ENCODE peak calls at places on chromosomes 13 and 19, in seven cellular contexts. S is PC-9, D is ascending aorta, V is right lobe of liver, K is esophagus muscularis mucosa, Q is iPS DF 6.9, J is OCI-LY7. L is an unnamed sample.

GRCh38 chr19:16470911-16471811 is 609 bp downstream of the EPS15L1 start:
- DNase-seq in S (peak; percentile 18), D (no peak), V (peak; percentile 62), K (no peak), Q (no peak), J (peak; percentile 51), L (no peak)

GRCh38 chr13:52738719-52739467 is 727 bp downstream of the CNMD start:
- DNase-seq in S (no peak), D (no peak), V (no peak), K (peak; percentile 84), Q (no peak), J (no peak), L (no peak)

GRCh38 chr19:14450168-14450874 is 17.2 kb downstream of the PKN1 start:
- DNase-seq in S (peak; percentile 54), D (no peak), V (no peak), K (no peak), Q (peak; percentile 91), J (peak; percentile 91), L (peak; percentile 40)

GRCh38 chr19:5436101-5436947 is 18.9 kb upstream of the ZNRF4 start:
- DNase-seq in S (no peak), D (no peak), V (no peak), K (no peak), Q (peak; percentile 67), J (no peak), L (no peak)

GRCh38 chr19:40006273-40006691 is 9.4 kb downstream of the ZNF546 start:
- DNase-seq in S (no peak), D (no peak), V (no peak), K (no peak), Q (no peak), J (no peak), L (no peak)

GRCh38 chr13:22449251-22449650 is 731.5 kb upstream of the SGCG start:
- DNase-seq in S (no peak), D (no peak), V (no peak), K (no peak), Q (no peak), J (no peak), L (no peak)

GRCh38 chr19:41688098-41688497 is at the start of gene CEACAM7:
- DNase-seq in S (no peak), D (no peak), V (peak; percentile 22), K (peak; percentile 74), Q (no peak), J (no peak), L (no peak)

GRCh38 chr19:12668346-12668745 is 1.7 kb downstream of the WDR83 start:
- DNase-seq in S (no peak), D (no peak), V (no peak), K (no peak), Q (no peak), J (no peak), L (no peak)

GRCh38 chr19:10517760-10518443 is 655 bp upstream of the S1PR5 start:
- DNase-seq in S (peak; percentile 65), D (no peak), V (no peak), K (no peak), Q (no peak), J (no peak), L (no peak)

GRCh38 chr19:3343619-3344502 is 22.5 kb upstream of the NFIC start:
- DNase-seq in S (peak; percentile 64), D (peak; percentile 95), V (peak; percentile 94), K (peak; percentile 97), Q (no peak), J (peak; percentile 24), L (no peak)

GRCh38 chr19:12789098-12789903 is 2.0 kb upstream of the JUNB start:
- DNase-seq in S (no peak), D (no peak), V (no peak), K (no peak), Q (no peak), J (no peak), L (no peak)

GRCh38 chr13:110615322-110616102 is at the start of gene NAXD:
- DNase-seq in S (peak; percentile 88), D (peak; percentile 96), V (peak; percentile 96), K (peak; percentile 97), Q (peak; percentile 71), J (peak; percentile 80), L (peak; percentile 50)

GRCh38 chr13:87128006-87128405 is 543.2 kb upstream of the SLITRK5 start:
- DNase-seq in S (no peak), D (no peak), V (no peak), K (no peak), Q (peak; percentile 52), J (no peak), L (no peak)

DNA sequence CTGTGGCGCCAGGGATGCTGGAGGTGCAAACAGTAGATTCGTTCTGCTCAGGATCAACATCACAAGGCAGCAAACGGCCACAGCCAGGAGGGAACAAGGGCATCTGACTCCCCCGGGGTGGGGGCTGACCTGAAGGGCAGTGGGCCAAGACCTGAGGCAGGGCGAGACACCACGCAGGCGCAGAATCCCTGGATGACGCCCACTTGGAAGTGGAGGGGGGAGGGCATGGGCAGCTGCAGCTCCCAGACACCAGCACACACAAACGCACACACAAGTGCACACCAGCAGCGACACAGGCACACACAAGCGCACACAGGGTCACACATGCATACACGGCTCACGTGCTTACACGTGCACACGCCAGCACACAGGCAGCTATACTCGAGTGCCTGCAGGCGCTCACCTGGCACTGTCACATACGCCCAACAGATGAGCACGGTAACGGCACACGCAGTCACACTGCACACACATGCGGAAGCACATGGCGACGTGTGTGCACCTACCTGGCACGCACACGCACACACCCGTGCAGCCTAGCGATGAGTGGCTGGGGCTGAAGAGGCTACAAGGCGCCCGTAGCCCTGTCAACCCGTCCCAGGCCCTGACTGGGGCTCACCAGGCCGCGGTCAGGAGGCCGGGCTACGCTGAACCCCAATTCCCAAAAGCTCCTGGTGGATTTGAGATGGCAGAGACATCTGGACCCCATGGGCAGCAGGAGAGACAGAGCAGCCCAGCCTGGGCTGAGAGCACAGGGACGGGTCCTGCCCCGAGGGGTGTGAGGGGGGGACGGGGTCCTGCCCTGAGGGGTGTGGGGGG is 5.5 kb downstream of the C2CD4C start:
- DNase-seq in S (no peak), D (peak; percentile 19), V (peak; percentile 46), K (no peak), Q (no peak), J (no peak), L (no peak)
- H3K27ac ChIP-seq in S (no peak overlapping the region), D (no peak overlapping the region), V (no peak overlapping the region), K (no peak overlapping the region), Q (no peak overlapping the region), J (no peak overlapping the region), L (no peak overlapping the region)

DNA sequence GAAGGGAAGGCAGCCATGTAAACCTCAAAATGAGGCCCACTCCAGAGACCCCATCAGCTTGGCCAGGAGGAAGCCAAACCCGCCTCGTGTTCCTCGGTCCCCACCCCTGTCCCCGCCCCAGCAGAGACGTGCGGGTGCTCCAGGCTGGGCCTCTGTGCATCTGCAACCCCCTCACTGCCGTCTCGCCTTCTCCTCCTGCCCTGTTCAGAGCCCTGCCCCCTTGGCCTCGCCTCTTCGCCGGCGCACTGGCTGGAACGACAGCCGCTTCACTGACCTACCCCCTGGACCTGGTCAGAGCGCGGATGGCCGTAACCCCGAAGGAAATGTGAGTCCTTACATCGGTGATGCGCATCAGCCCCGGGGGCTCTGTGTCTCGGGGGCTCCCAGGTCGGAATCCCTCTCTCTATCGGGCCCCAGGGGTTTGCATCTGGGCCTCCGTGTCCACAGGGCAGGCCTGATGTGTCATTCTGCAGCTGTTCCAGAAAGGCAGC is 32.2 kb downstream of the TMEM161A start:
- DNase-seq in S (no peak), D (no peak), V (no peak), K (no peak), Q (no peak), J (no peak), L (no peak)
- H3K4me3 ChIP-seq in S (no peak overlapping the region), D (peak overlapping the region; percentile 26), V (no peak overlapping the region), K (peak overlapping the region; percentile 34), Q (peak overlapping the region; percentile 9), J (peak overlapping the region; percentile 67), L (peak overlapping the region; percentile 88)

GRCh38 chr19:49468199-49468598 is 5.8 kb upstream of the FLT3LG start:
- DNase-seq in S (no peak), D (no peak), V (no peak), K (no peak), Q (no peak), J (no peak), L (no peak)

GRCh38 chr19:49469828-49470614 is 4.0 kb upstream of the FLT3LG start:
- DNase-seq in S (no peak), D (no peak), V (no peak), K (no peak), Q (no peak), J (peak; percentile 72), L (no peak)

GRCh38 chr19:49470615-49470978 is 3.4 kb upstream of the FLT3LG start:
- DNase-seq in S (no peak), D (no peak), V (no peak), K (no peak), Q (no peak), J (no peak), L (no peak)

GRCh38 chr19:49465371-49465770 is 8.6 kb upstream of the FLT3LG start:
- DNase-seq in S (no peak), D (no peak), V (no peak), K (no peak), Q (no peak), J (no peak), L (no peak)

DNA sequence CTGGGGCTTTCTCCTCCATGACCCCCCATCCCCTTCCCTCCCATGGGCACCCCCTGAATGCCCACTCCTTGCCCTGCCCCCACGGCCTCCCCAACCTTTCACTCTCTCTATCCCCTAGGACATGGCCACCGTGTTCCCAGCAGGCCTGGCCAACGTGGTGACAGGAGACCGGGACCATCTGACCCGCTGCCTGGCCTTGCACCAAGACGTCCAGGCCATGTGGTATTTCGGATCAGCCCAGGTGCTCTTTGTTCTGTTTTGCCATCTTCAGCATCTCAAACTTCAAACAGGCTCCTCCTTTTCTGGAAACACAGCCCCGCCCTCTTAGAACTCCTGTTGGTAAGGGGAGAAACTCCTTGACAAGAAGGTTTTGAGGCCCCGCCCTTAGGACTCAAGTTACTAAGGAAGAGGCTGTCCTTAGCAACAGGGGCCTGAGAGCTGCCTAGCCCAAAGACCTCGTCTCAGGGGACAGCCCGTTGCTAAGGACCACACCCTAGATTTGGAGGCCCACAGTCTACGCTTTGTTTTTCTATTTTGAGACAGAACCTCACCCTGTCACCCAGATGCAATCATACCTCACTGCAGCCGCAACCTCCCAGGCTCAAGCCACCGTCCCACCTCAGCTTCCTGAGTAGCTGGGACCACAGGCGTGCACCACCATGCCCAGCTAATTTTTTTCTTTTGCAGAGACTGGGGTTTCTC is 5.1 kb upstream of the FLT3LG start:
- DNase-seq in S (peak; percentile 44), D (peak; percentile 90), V (no peak), K (peak; percentile 95), Q (peak; percentile 82), J (peak; percentile 58), L (no peak)
- H3K27ac ChIP-seq in S (no peak overlapping the region), D (peak overlapping the region; percentile 52), V (no peak overlapping the region), K (peak overlapping the region; percentile 77), Q (no peak overlapping the region), J (no peak overlapping the region), L (no peak overlapping the region)

GRCh38 chr13:63882052-63882451 is 2466.4 kb upstream of the PCDH20 start:
- DNase-seq in S (no peak), D (no peak), V (no peak), K (no peak), Q (no peak), J (no peak), L (no peak)
- H3K4me3 ChIP-seq in S (no peak overlapping the region), D (no peak overlapping the region), V (no peak overlapping the region), K (no peak overlapping the region), Q (no peak overlapping the region), J (no peak overlapping the region), L (no peak overlapping the region)